ENCODE peak calls at places on chromosomes 4 and X, in nine cellular contexts. P is stimulated activated CD4-positive, alpha-beta T cell treated with anti-CD3 and anti-CD28 coated beads, TNF-alpha, amount 100 ng/mL, for 24 hours; D is Calu3; F is cardiac fibroblast; S is neural crest cell; U is sciatic nerve; Q is amygdala; C is Daoy; K is SK-MEL-5. M is an unnamed sample.

GRCh38 chr4:35494955-35495354 is 749.4 kb downstream of the ARAP2 start:
- DNase-seq in Q (no peak), D (no peak), U (no peak), F (no peak), S (no peak), K (no peak), P (no peak), C (no peak), M (peak)

GRCh38 chr4:164446516-164446915 is 307.4 kb upstream of the SMIM31 start:
- DNase-seq in P (no peak), F (no peak), S (no peak), Q (no peak), U (no peak), K (no peak), C (peak), D (no peak), M (no peak)

GRCh38 chr4:126758493-126758892 is 874.3 kb upstream of the INTU start:
- DNase-seq in D (no peak), Q (no peak), U (no peak), F (no peak), K (no peak), S (no peak), C (no peak), P (no peak), M (no peak)

GRCh38 chr4:165668694-165669093 is 204.3 kb upstream of the TLL1 start:
- DNase-seq in P (no peak), U (no peak), F (peak), Q (no peak), S (no peak), K (no peak), D (no peak), C (peak), M (no peak)

GRCh38 chr4:183905081-183905592 is at the start of gene STOX2:
- DNase-seq in K (peak), C (peak), S (peak), P (no peak), U (peak), Q (peak), D (peak), F (peak), M (peak)

GRCh38 chr4:8688908-8689445 is 96.4 kb downstream of the CPZ start:
- DNase-seq in P (no peak), Q (no peak), S (no peak), C (no peak), D (no peak), K (no peak), U (no peak), F (no peak), M (peak)

GRCh38 chr4:71186566-71187398 is 152.0 kb upstream of the SLC4A4 start:
- DNase-seq in F (peak), U (peak), S (peak), Q (peak), K (peak), P (no peak), C (peak), D (peak), M (peak)

GRCh38 chrX:145735036-145735435 is 82.6 kb upstream of the SLITRK2 start:
- DNase-seq in C (peak), P (no peak), D (no peak), S (no peak), U (no peak), K (no peak), F (peak), Q (no peak), M (no peak)

GRCh38 chr4:76697129-76697803 is 200.7 kb downstream of the SOWAHB start:
- DNase-seq in Q (no peak), P (no peak), S (no peak), F (no peak), D (no peak), C (no peak), K (no peak), U (no peak), M (no peak)

GRCh38 chr4:48237996-48238645 is 31.5 kb downstream of the TEC start:
- DNase-seq in Q (no peak), D (peak), K (peak), F (peak), S (no peak), P (no peak), U (no peak), C (no peak), M (no peak)

GRCh38 chr4:21991050-21991449 is 42.5 kb upstream of the KCNIP4 start:
- DNase-seq in D (no peak), F (no peak), K (no peak), S (no peak), Q (no peak), P (no peak), U (no peak), C (no peak), M (no peak)

GRCh38 chrX:66914082-66914481 is 275.2 kb upstream of the EDA2R start:
- DNase-seq in F (peak), C (no peak), D (no peak), P (no peak), U (no peak), K (peak), S (no peak), Q (no peak), M (no peak)

GRCh38 chrX:110853610-110854009 is 58.0 kb upstream of the CHRDL1 start:
- DNase-seq in F (peak), D (peak), S (peak), U (no peak), C (peak), P (no peak), K (peak), Q (no peak), M (no peak)

GRCh38 chr4:173025131-173025530 is 143.5 kb upstream of the GALNT7 start:
- DNase-seq in Q (no peak), S (peak), F (peak), K (peak), D (peak), P (peak), U (no peak), C (peak), M (no peak)

GRCh38 chr4:42985971-42986370 is 93.5 kb downstream of the GRXCR1 start:
- DNase-seq in K (no peak), P (no peak), F (no peak), S (no peak), D (no peak), U (no peak), Q (no peak), C (no peak), M (no peak)

GRCh38 chr4:181684310-181684709 is 558.9 kb upstream of the TENM3 start:
- DNase-seq in U (no peak), Q (no peak), S (no peak), K (no peak), D (no peak), C (no peak), F (peak), P (no peak), M (no peak)